ENCODE peak calls at places on chromosomes 2 and 18, in five cellular contexts. One of them, this sample, is unnamed.

GRCh38 chr2:149885468-149885867 is 297.9 kb upstream of the MMADHC start:
- DNase-seq in psoas muscle: no peak
- DNase-seq in pancreas: no peak
- DNase-seq in body of pancreas: peak; percentile 44
- DNase-seq in GM23338: no peak
- DNase-seq in this sample: no peak

GRCh38 chr2:85551698-85552678 is 9.3 kb downstream of the GGCX start:
- DNase-seq in psoas muscle: peak; percentile 86
- DNase-seq in pancreas: peak; percentile 81
- DNase-seq in body of pancreas: peak; percentile 86
- DNase-seq in GM23338: peak; percentile 92
- DNase-seq in this sample: no peak

GRCh38 chr2:56801770-56802169 is 618.0 kb downstream of the CCDC85A start:
- DNase-seq in psoas muscle: no peak
- DNase-seq in pancreas: no peak
- DNase-seq in body of pancreas: no peak
- DNase-seq in GM23338: no peak
- DNase-seq in this sample: no peak

GRCh38 chr18:62987859-62988258 is 272.5 kb downstream of the PHLPP1 start:
- DNase-seq in psoas muscle: no peak
- DNase-seq in pancreas: no peak
- DNase-seq in body of pancreas: no peak
- DNase-seq in GM23338: no peak
- DNase-seq in this sample: no peak

GRCh38 chr2:233821709-233822100 is 32.6 kb downstream of the HJURP start:
- DNase-seq in psoas muscle: no peak
- DNase-seq in pancreas: peak; percentile 8
- DNase-seq in body of pancreas: no peak
- DNase-seq in GM23338: no peak
- DNase-seq in this sample: no peak

GRCh38 chr2:240422683-240423329 is 12.7 kb upstream of the GPC1 start:
- DNase-seq in psoas muscle: no peak
- DNase-seq in pancreas: no peak
- DNase-seq in body of pancreas: peak; percentile 23
- DNase-seq in GM23338: no peak
- DNase-seq in this sample: no peak

GRCh38 chr2:127275789-127276188 is 18.2 kb downstream of the ERCC3 start:
- DNase-seq in psoas muscle: no peak
- DNase-seq in pancreas: no peak
- DNase-seq in body of pancreas: no peak
- DNase-seq in GM23338: no peak
- DNase-seq in this sample: no peak

GRCh38 chr2:212863185-212863588 is 288.2 kb downstream of the IKZF2 start:
- DNase-seq in psoas muscle: no peak
- DNase-seq in pancreas: no peak
- DNase-seq in body of pancreas: no peak
- DNase-seq in GM23338: peak; percentile 81
- DNase-seq in this sample: no peak

GRCh38 chr2:18456026-18456425 is 104.4 kb downstream of the RDH14 start:
- DNase-seq in psoas muscle: no peak
- DNase-seq in pancreas: no peak
- DNase-seq in body of pancreas: no peak
- DNase-seq in GM23338: peak; percentile 32
- DNase-seq in this sample: no peak

GRCh38 chr18:74918276-74918675 is 290.7 kb downstream of the PTGR3 start:
- DNase-seq in psoas muscle: no peak
- DNase-seq in pancreas: no peak
- DNase-seq in body of pancreas: no peak
- DNase-seq in GM23338: no peak
- DNase-seq in this sample: no peak

GRCh38 chr2:127149384-127149783 is 42.4 kb upstream of the BIN1 start:
- DNase-seq in psoas muscle: no peak
- DNase-seq in pancreas: no peak
- DNase-seq in body of pancreas: no peak
- DNase-seq in GM23338: no peak
- DNase-seq in this sample: no peak

GRCh38 chr2:190562121-190562520 is 27.6 kb upstream of the NEMP2 start:
- DNase-seq in psoas muscle: no peak
- DNase-seq in pancreas: no peak
- DNase-seq in body of pancreas: no peak
- DNase-seq in GM23338: peak; percentile 19
- DNase-seq in this sample: no peak

GRCh38 chr2:41160439-41160838 is 708.5 kb upstream of the SLC8A1 start:
- DNase-seq in psoas muscle: no peak
- DNase-seq in pancreas: no peak
- DNase-seq in body of pancreas: no peak
- DNase-seq in GM23338: no peak
- DNase-seq in this sample: no peak

GRCh38 chr2:181882621-181883020 is 8.9 kb upstream of the ITPRID2 start:
- DNase-seq in psoas muscle: no peak
- DNase-seq in pancreas: no peak
- DNase-seq in body of pancreas: no peak
- DNase-seq in GM23338: no peak
- DNase-seq in this sample: no peak

GRCh38 chr2:100548771-100549170 is 14.0 kb upstream of the PDCL3 start:
- DNase-seq in psoas muscle: no peak
- DNase-seq in pancreas: no peak
- DNase-seq in body of pancreas: no peak
- DNase-seq in GM23338: no peak
- DNase-seq in this sample: no peak

GRCh38 chr2:214881647-214882205 is 72.2 kb upstream of the BARD1 start:
- DNase-seq in psoas muscle: no peak
- DNase-seq in pancreas: no peak
- DNase-seq in body of pancreas: peak; percentile 14
- DNase-seq in GM23338: no peak
- DNase-seq in this sample: no peak

GRCh38 chr2:187826023-187826422 is 271.8 kb upstream of the TFPI start:
- DNase-seq in psoas muscle: no peak
- DNase-seq in pancreas: no peak
- DNase-seq in body of pancreas: no peak
- DNase-seq in GM23338: no peak
- DNase-seq in this sample: no peak

GRCh38 chr2:138503652-138504051 is 2.1 kb downstream of the SPOPL start:
- DNase-seq in psoas muscle: no peak
- DNase-seq in pancreas: no peak
- DNase-seq in body of pancreas: no peak
- DNase-seq in GM23338: no peak
- DNase-seq in this sample: no peak

GRCh38 chr2:186617771-186618170 is 27.9 kb downstream of the ITGAV start:
- DNase-seq in psoas muscle: no peak
- DNase-seq in pancreas: no peak
- DNase-seq in body of pancreas: no peak
- DNase-seq in GM23338: no peak
- DNase-seq in this sample: no peak

GRCh38 chr2:149125031-149125725 is 86.7 kb downstream of the LYPD6B start:
- DNase-seq in psoas muscle: no peak
- DNase-seq in pancreas: peak; percentile 62
- DNase-seq in body of pancreas: peak; percentile 57
- DNase-seq in GM23338: peak; percentile 21
- DNase-seq in this sample: no peak

GRCh38 chr2:172862077-172862476 is 126.4 kb downstream of the RAPGEF4 start:
- DNase-seq in psoas muscle: no peak
- DNase-seq in pancreas: no peak
- DNase-seq in body of pancreas: no peak
- DNase-seq in GM23338: no peak
- DNase-seq in this sample: no peak

GRCh38 chr2:64750001-64750816 is 96.5 kb upstream of the SERTAD2 start:
- DNase-seq in psoas muscle: peak; percentile 71
- DNase-seq in pancreas: peak; percentile 72
- DNase-seq in body of pancreas: peak; percentile 69
- DNase-seq in GM23338: peak; percentile 35
- DNase-seq in this sample: no peak

GRCh38 chr2:233650981-233651380 is 14.7 kb downstream of the UGT1A10 start:
- DNase-seq in psoas muscle: no peak
- DNase-seq in pancreas: no peak
- DNase-seq in body of pancreas: no peak
- DNase-seq in GM23338: no peak
- DNase-seq in this sample: no peak

GRCh38 chr2:43220982-43221659 is 5.3 kb downstream of the ZFP36L2 start:
- DNase-seq in psoas muscle: peak; percentile 78
- DNase-seq in pancreas: peak; percentile 61
- DNase-seq in body of pancreas: peak; percentile 60
- DNase-seq in GM23338: peak; percentile 76
- DNase-seq in this sample: peak; percentile 92

GRCh38 chr2:26241928-26242436 is 2.5 kb downstream of the HADHA start:
- DNase-seq in psoas muscle: no peak
- DNase-seq in pancreas: no peak
- DNase-seq in body of pancreas: no peak
- DNase-seq in GM23338: no peak
- DNase-seq in this sample: no peak

GRCh38 chr2:94874277-94874997 is 3.2 kb downstream of the TEKT4 start:
- DNase-seq in psoas muscle: no peak
- DNase-seq in pancreas: no peak
- DNase-seq in body of pancreas: peak; percentile 43
- DNase-seq in GM23338: peak; percentile 91
- DNase-seq in this sample: peak; percentile 90

GRCh38 chr2:22281033-22281432 is 1103.9 kb upstream of the KLHL29 start:
- DNase-seq in psoas muscle: no peak
- DNase-seq in pancreas: no peak
- DNase-seq in body of pancreas: no peak
- DNase-seq in GM23338: no peak
- DNase-seq in this sample: no peak

GRCh38 chr18:31206064-31206463 is 43.4 kb upstream of the DSC1 start:
- DNase-seq in psoas muscle: no peak
- DNase-seq in pancreas: no peak
- DNase-seq in body of pancreas: no peak
- DNase-seq in GM23338: no peak
- DNase-seq in this sample: no peak

GRCh38 chr2:173264603-173265366 is 89.9 kb upstream of the CDCA7 start:
- DNase-seq in psoas muscle: no peak
- DNase-seq in pancreas: peak; percentile 23
- DNase-seq in body of pancreas: no peak
- DNase-seq in GM23338: peak; percentile 67
- DNase-seq in this sample: no peak

GRCh38 chr18:77940566-77940965 is 690.9 kb downstream of the GALR1 start:
- DNase-seq in psoas muscle: no peak
- DNase-seq in pancreas: no peak
- DNase-seq in body of pancreas: no peak
- DNase-seq in GM23338: no peak
- DNase-seq in this sample: no peak

GRCh38 chr2:166088634-166089033 is 39.2 kb downstream of the SCN1A start:
- DNase-seq in psoas muscle: no peak
- DNase-seq in pancreas: no peak
- DNase-seq in body of pancreas: no peak
- DNase-seq in GM23338: no peak
- DNase-seq in this sample: no peak

GRCh38 chr2:98608962-98609604 is 694 bp downstream of the UNC50 start:
- DNase-seq in psoas muscle: no peak
- DNase-seq in pancreas: no peak
- DNase-seq in body of pancreas: no peak
- DNase-seq in GM23338: peak; percentile 41
- DNase-seq in this sample: no peak

GRCh38 chr2:44291281-44292248 is 16.3 kb downstream of the SLC3A1 start:
- DNase-seq in psoas muscle: peak; percentile 52
- DNase-seq in pancreas: peak; percentile 88
- DNase-seq in body of pancreas: peak; percentile 91
- DNase-seq in GM23338: peak; percentile 52
- DNase-seq in this sample: no peak

DNA sequence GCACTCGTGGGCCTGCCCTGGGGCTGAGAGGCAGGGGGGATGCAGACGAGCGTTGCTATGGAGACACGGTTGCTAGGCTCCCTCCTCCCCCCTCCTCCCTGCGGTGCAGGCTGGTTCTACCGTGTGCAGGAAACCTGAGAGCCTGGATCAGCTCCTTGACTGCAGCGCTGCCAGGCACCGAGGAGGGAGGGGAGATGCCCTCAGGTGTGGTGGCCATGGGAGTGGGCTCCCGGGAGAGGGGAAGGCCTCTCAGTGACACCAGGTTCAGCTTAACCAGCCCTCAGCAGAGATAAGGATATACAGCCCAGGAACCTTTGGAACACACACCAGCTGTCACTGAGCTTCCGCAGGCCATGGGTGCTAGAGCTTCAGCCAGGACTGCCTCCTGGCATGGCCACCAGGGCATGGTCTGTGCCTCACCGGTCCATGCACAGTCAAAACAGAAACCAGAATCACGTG is 124.4 kb upstream of the PXDN start:
- DNase-seq in psoas muscle: no peak
- DNase-seq in pancreas: no peak
- DNase-seq in body of pancreas: no peak
- DNase-seq in GM23338: peak; percentile 51
- DNase-seq in this sample: no peak
- TF ChIP-seq CTCF in psoas muscle: no peak
- TF ChIP-seq CTCF in pancreas: no peak
- TF ChIP-seq CTCF in body of pancreas: no peak
- TF ChIP-seq CTCF in GM23338: no peak
- TF ChIP-seq CTCF in this sample: no peak

GRCh38 chr2:25129901-25130520 is 38.4 kb downstream of the POMC start:
- DNase-seq in psoas muscle: peak; percentile 38
- DNase-seq in pancreas: no peak
- DNase-seq in body of pancreas: no peak
- DNase-seq in GM23338: no peak
- DNase-seq in this sample: no peak
- TF ChIP-seq CTCF in psoas muscle: no peak
- TF ChIP-seq CTCF in pancreas: no peak
- TF ChIP-seq CTCF in body of pancreas: no peak
- TF ChIP-seq CTCF in GM23338: no peak
- TF ChIP-seq CTCF in this sample: no peak

GRCh38 chr18:21593540-21594257 is 6.8 kb downstream of the ESCO1 start:
- DNase-seq in psoas muscle: no peak
- DNase-seq in pancreas: no peak
- DNase-seq in body of pancreas: no peak
- DNase-seq in GM23338: no peak
- DNase-seq in this sample: no peak
- TF ChIP-seq CTCF in psoas muscle: no peak
- TF ChIP-seq CTCF in pancreas: no peak
- TF ChIP-seq CTCF in body of pancreas: no peak
- TF ChIP-seq CTCF in GM23338: no peak
- TF ChIP-seq CTCF in this sample: peak; percentile 28

GRCh38 chr2:176681584-176682115 is 412.4 kb downstream of the MTX2 start:
- DNase-seq in psoas muscle: no peak
- DNase-seq in pancreas: no peak
- DNase-seq in body of pancreas: no peak
- DNase-seq in GM23338: no peak
- DNase-seq in this sample: no peak
- TF ChIP-seq CTCF in psoas muscle: no peak
- TF ChIP-seq CTCF in pancreas: no peak
- TF ChIP-seq CTCF in body of pancreas: no peak
- TF ChIP-seq CTCF in GM23338: no peak
- TF ChIP-seq CTCF in this sample: no peak

GRCh38 chr2:161232571-161232970 is 72.3 kb downstream of the TANK start:
- DNase-seq in psoas muscle: no peak
- DNase-seq in pancreas: no peak
- DNase-seq in body of pancreas: no peak
- DNase-seq in GM23338: no peak
- DNase-seq in this sample: no peak
- TF ChIP-seq CTCF in psoas muscle: no peak
- TF ChIP-seq CTCF in pancreas: no peak
- TF ChIP-seq CTCF in body of pancreas: no peak
- TF ChIP-seq CTCF in GM23338: no peak
- TF ChIP-seq CTCF in this sample: no peak

GRCh38 chr2:73202156-73203054 is at the start of gene NOTO:
- DNase-seq in psoas muscle: no peak
- DNase-seq in pancreas: no peak
- DNase-seq in body of pancreas: no peak
- DNase-seq in GM23338: peak; percentile 82
- DNase-seq in this sample: peak; percentile 79
- TF ChIP-seq CTCF in psoas muscle: no peak
- TF ChIP-seq CTCF in pancreas: no peak
- TF ChIP-seq CTCF in body of pancreas: no peak
- TF ChIP-seq CTCF in GM23338: no peak
- TF ChIP-seq CTCF in this sample: no peak

This sample was measured in chondrocyte.